ENCODE peak calls at places on chromosome X, in four cellular contexts. U is ascending aorta, K is thyroid gland, I is PC-3. R is an unnamed sample. For H3K36me3, the result is how much of the 10 kb centered on the place peaks cover.

GRCh38 chrX:15404712-15405111 is 20.5 kb upstream of the VEGFD start:
- DNase-seq in I (no peak), K (no peak), U (no peak), R (peak)

GRCh38 chrX:136933617-136934145 is 53.2 kb upstream of the RBMX start:
- DNase-seq in K (no peak), I (no peak), U (no peak), R (no peak)

GRCh38 chrX:17082831-17083230 is 136.4 kb downstream of the REPS2 start:
- DNase-seq in U (no peak), I (peak), K (no peak), R (no peak)

GRCh38 chrX:123818243-123818642 is 41.6 kb upstream of the XIAP start:
- DNase-seq in U (no peak), K (no peak), I (peak), R (no peak)

GRCh38 chrX:107102980-107103379 is 15.6 kb downstream of the RBM41 start:
- DNase-seq in I (peak), U (no peak), K (no peak), R (no peak)

GRCh38 chrX:44908198-44908597 is 35.2 kb downstream of the KDM6A start:
- DNase-seq in U (no peak), I (no peak), K (no peak), R (no peak)

GRCh38 chrX:71652405-71652804 is 14.9 kb upstream of the LOC101059915 start:
- DNase-seq in K (peak), I (peak), U (no peak), R (peak)

GRCh38 chrX:17377047-17377692 is 2.2 kb downstream of the NHS start:
- DNase-seq in K (peak), I (no peak), U (no peak), R (peak)

GRCh38 chrX:145816607-145817298 is 876 bp upstream of the SLITRK2 start:
- DNase-seq in K (no peak), U (no peak), I (no peak), R (no peak)

GRCh38 chrX:78377186-78377585 is 49.8 kb upstream of the CYSLTR1 start:
- DNase-seq in K (no peak), I (peak), U (no peak), R (no peak)

GRCh38 chrX:38220024-38220935 is at the start of gene SRPX:
- DNase-seq in I (peak), K (peak), U (no peak), R (peak)

GRCh38 chrX:77668391-77669237 is 117.4 kb downstream of the ATRX start:
- DNase-seq in U (no peak), K (no peak), I (peak), R (no peak)

GRCh38 chrX:72576161-72576896 is 3.7 kb upstream of the HDAC8 start:
- DNase-seq in K (no peak), I (peak), U (no peak), R (no peak)

GRCh38 chrX:123807825-123808416 is 51.9 kb upstream of the XIAP start:
- DNase-seq in U (no peak), I (no peak), K (no peak), R (no peak)

GRCh38 chrX:15349046-15349445 is 13.7 kb upstream of the PIGA start:
- DNase-seq in I (peak), U (no peak), K (peak), R (peak)

GRCh38 chrX:45322820-45323219 is 122.1 kb upstream of the DIPK2B start:
- DNase-seq in I (peak), K (no peak), U (no peak), R (no peak)

GRCh38 chrX:155535866-155536265 is 76.9 kb downstream of the TMLHE start:
- DNase-seq in U (no peak), K (no peak), I (peak), R (no peak)

GRCh38 chrX:149992918-149993317 is 54.6 kb upstream of the EOLA2 start:
- DNase-seq in K (no peak), U (no peak), I (no peak), R (no peak)

GRCh38 chrX:24259544-24260240 is 54.2 kb downstream of the SUPT20HL2 start:
- DNase-seq in U (no peak), K (peak), I (peak), R (peak)

GRCh38 chrX:130120746-130121504 is 10.6 kb upstream of the ELF4 start:
- DNase-seq in I (peak), U (no peak), K (peak), R (peak)

GRCh38 chrX:123739474-123739873 is 6.6 kb upstream of the THOC2 start:
- DNase-seq in I (no peak), U (no peak), K (peak), R (no peak)

GRCh38 chrX:151828434-151829080 is 84.1 kb upstream of the MAGEA4 start:
- DNase-seq in U (no peak), K (no peak), I (no peak), R (no peak)

GRCh38 chrX:38895775-38896174 is 94.5 kb downstream of the MID1IP1 start:
- DNase-seq in U (no peak), K (no peak), I (no peak), R (no peak)

GRCh38 chrX:37488323-37488722 is 83.1 kb upstream of the LANCL3 start:
- DNase-seq in U (no peak), I (no peak), K (no peak), R (no peak)

GRCh38 chrX:96682516-96682915 is 2.1 kb upstream of the DIAPH2 start:
- DNase-seq in U (no peak), I (no peak), K (no peak), R (no peak)

GRCh38 chrX:153761863-153762262 is 2.2 kb upstream of the PLXNB3 start:
- DNase-seq in K (no peak), I (no peak), U (no peak), R (no peak)

GRCh38 chrX:39899876-39900787 is 197.6 kb downstream of the BCOR start:
- DNase-seq in I (no peak), K (peak), U (no peak), R (no peak)
- TF ChIP-seq CTCF in I (no peak), K (no peak), U (no peak), R (no peak)

GRCh38 chrX:333611-334311 is 15.2 kb upstream of the GTPBP6 start:
- DNase-seq in U (no peak), K (peak), I (no peak), R (no peak)
- H3K36me3 ChIP-seq in U (under half), K (under half), I (under half), R (under half)

GRCh38 chrX:119477812-119478232 is 9.6 kb downstream of the SLC25A5 start:
- DNase-seq in I (no peak), K (no peak), U (no peak), R (no peak)
- H3K4me3 ChIP-seq in I (no peak), K (no peak), U (no peak), R (no peak)

GRCh38 chrX:140817943-140818342 is 108.4 kb downstream of the LINC00632 start:
- DNase-seq in I (peak), K (no peak), U (no peak), R (peak)
- TF ChIP-seq CTCF in I (peak), K (no peak), U (peak), R (peak)

DNA sequence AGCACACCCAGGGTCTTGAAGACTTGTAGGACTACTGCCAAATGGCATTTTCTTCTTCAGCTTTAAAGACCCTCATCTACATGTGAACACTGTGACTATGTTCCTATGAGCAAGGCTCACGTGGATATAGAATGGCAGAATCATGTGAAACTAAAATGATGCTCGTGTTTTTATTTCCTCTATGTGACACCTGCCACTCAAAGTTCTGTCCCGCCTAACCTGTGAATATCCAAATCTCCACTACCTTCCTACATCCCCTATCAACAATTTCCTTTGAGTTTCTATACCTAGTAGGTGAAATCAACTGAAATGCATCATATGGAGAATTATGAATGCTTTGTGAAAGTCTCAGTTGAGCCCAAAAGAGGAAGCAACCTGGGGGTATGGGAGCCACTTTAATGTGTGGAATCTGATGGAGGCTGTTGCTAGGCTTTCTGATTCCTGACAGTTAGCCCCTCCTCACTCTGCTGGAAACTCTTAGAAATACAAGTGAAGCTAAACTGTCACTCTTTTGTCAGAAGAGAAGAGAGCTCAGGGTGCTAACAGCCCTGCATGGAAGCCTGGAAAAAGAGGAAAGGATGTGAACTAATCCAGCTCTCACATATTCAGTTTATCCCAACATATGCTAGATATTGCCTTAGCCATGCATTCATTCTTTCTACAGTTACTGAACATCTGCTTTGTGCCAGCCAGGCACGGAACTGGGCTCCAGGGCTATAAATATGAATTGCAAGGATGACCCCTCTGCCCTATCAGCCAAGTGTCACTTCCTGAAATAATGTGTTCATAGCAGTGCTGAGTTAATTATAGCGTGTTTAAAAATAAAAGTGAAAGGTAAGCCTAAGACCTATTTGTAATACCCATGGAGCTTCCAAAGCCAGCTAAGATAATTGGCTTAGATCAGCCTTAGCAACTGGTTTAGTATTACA is 11.0 kb downstream of the LHFPL1 start:
- DNase-seq in U (no peak), K (no peak), I (no peak), R (no peak)
- H3K36me3 ChIP-seq in U (under half), K (under half), I (under half), R (under half)